ENCODE peak calls at places on chromosomes 11 and 22, in ten cellular contexts. K is brain microvascular endothelial cell, N is kidney, C is cardiac fibroblast, V is adipocyte, H is DND-41, Q is aorta, M is AG04450, J is fibroblast of villous mesenchyme, T is ovary. F is an unnamed sample.

GRCh38 chr22:40324468-40325305 is 21.6 kb upstream of the ADSL start:
- DNase-seq in Q (no peak), M (no peak), T (no peak), C (no peak), N (no peak), K (no peak), J (no peak), H (no peak), V (no peak), F (no peak)

GRCh38 chr11:10858505-10859360 is 880 bp upstream of the ZBED5 start:
- DNase-seq in N (peak), H (peak), Q (peak), C (no peak), K (no peak), J (no peak), M (no peak), V (peak), T (no peak), F (no peak)

GRCh38 chr11:66020618-66021357 is 5.5 kb downstream of the CATSPER1 start:
- DNase-seq in K (peak), H (no peak), J (peak), N (no peak), M (no peak), T (no peak), Q (peak), V (peak), C (peak), F (peak)

GRCh38 chr11:21893468-21893867 is 299.4 kb upstream of the ANO5 start:
- DNase-seq in T (no peak), K (no peak), H (no peak), N (no peak), M (no peak), V (no peak), J (no peak), C (no peak), Q (no peak), F (no peak)

GRCh38 chr11:115206365-115207022 is 297.7 kb downstream of the CADM1 start:
- DNase-seq in H (no peak), M (no peak), N (no peak), T (no peak), V (no peak), Q (no peak), K (no peak), J (no peak), C (no peak), F (no peak)

GRCh38 chr11:9139628-9140357 is 48.4 kb upstream of the SCUBE2 start:
- DNase-seq in C (no peak), V (no peak), T (no peak), M (no peak), H (no peak), N (no peak), K (no peak), J (no peak), Q (no peak), F (peak)

GRCh38 chr22:45159652-45160462 is 3.9 kb upstream of the NUP50 start:
- DNase-seq in H (no peak), K (no peak), C (no peak), V (peak), J (peak), T (no peak), N (no peak), M (no peak), Q (no peak), F (no peak)

GRCh38 chr22:22069450-22070370 is 87.1 kb upstream of the TOP3B start:
- DNase-seq in Q (no peak), K (no peak), N (no peak), T (no peak), V (no peak), M (no peak), C (no peak), H (no peak), J (no peak), F (no peak)

GRCh38 chr11:40306938-40307548 is 1152.4 kb downstream of the LRRC4C start:
- DNase-seq in T (no peak), Q (no peak), M (no peak), N (no peak), V (peak), C (peak), H (no peak), K (peak), J (peak), F (peak)

GRCh38 chr11:86577663-86578636 is 94.5 kb downstream of the ME3 start:
- DNase-seq in M (peak), K (peak), H (no peak), V (peak), Q (peak), C (peak), N (peak), J (peak), T (peak), F (peak)

GRCh38 chr11:43734256-43734655 is 53.7 kb downstream of the HSD17B12 start:
- DNase-seq in M (no peak), H (no peak), J (no peak), K (no peak), N (no peak), C (no peak), V (no peak), Q (no peak), T (no peak), F (no peak)

GRCh38 chr22:19062909-19063308 is 59.3 kb downstream of the DGCR2 start:
- DNase-seq in C (no peak), K (no peak), Q (no peak), T (no peak), V (no peak), M (no peak), N (peak), J (no peak), H (no peak), F (no peak)

GRCh38 chr11:80595011-80595410 is 1154.2 kb upstream of the TENM4 start:
- DNase-seq in H (no peak), J (peak), C (peak), K (peak), N (no peak), V (no peak), M (no peak), Q (no peak), T (no peak), F (peak)

GRCh38 chr11:7020183-7020917 is at the start of the genes NLRP14 and ZNF214:
- DNase-seq in T (peak), C (peak), H (no peak), M (peak), J (peak), V (peak), K (peak), N (peak), Q (peak), F (peak)

GRCh38 chr11:69286358-69287327 is 7.3 kb upstream of the MYEOV start:
- DNase-seq in H (no peak), Q (no peak), C (no peak), J (no peak), V (no peak), N (peak), K (no peak), T (no peak), M (no peak), F (no peak)

GRCh38 chr11:86938900-86939880 is 16.0 kb downstream of the FZD4 start:
- DNase-seq in C (peak), H (no peak), J (peak), N (no peak), K (no peak), Q (no peak), V (peak), M (no peak), T (no peak), F (no peak)

GRCh38 chr11:27187075-27187847 is 146.6 kb downstream of the BBOX1 start:
- DNase-seq in N (no peak), T (no peak), K (no peak), C (no peak), J (no peak), H (no peak), Q (no peak), M (no peak), V (no peak), F (no peak)

GRCh38 chr11:125105921-125106320 is 5.5 kb downstream of the TMEM218 start:
- DNase-seq in H (no peak), V (peak), T (no peak), Q (no peak), K (no peak), J (peak), M (no peak), N (no peak), C (no peak), F (peak)

GRCh38 chr22:40418366-40419201 is 48.2 kb downstream of the SGSM3 start:
- DNase-seq in N (peak), J (peak), K (no peak), V (no peak), M (peak), Q (peak), C (no peak), T (peak), H (peak), F (no peak)

GRCh38 chr11:62545437-62546243 is 966 bp downstream of the AHNAK start:
- DNase-seq in J (peak), H (peak), M (peak), Q (peak), K (peak), T (peak), C (peak), V (peak), N (peak), F (peak)

GRCh38 chr22:39241632-39242388 is 3.0 kb downstream of the PDGFB start:
- DNase-seq in M (no peak), J (no peak), T (no peak), V (no peak), C (no peak), H (no peak), N (no peak), K (no peak), Q (no peak), F (no peak)

GRCh38 chr22:38981005-38981658 is 1.0 kb upstream of the APOBEC3B start:
- DNase-seq in K (no peak), J (no peak), T (peak), V (peak), M (no peak), H (no peak), N (peak), Q (peak), C (peak), F (peak)

GRCh38 chr22:45426387-45426786 is 12.9 kb downstream of the RIBC2 start:
- DNase-seq in H (no peak), N (peak), J (no peak), T (no peak), Q (peak), M (no peak), C (no peak), K (no peak), V (no peak), F (no peak)

GRCh38 chr11:12973529-12974181 is 35.5 kb upstream of the RASSF10 start:
- DNase-seq in T (no peak), H (no peak), K (no peak), J (no peak), V (peak), C (no peak), M (no peak), N (no peak), Q (no peak), F (no peak)

GRCh38 chr22:36417281-36417686 is 29.5 kb upstream of the MYH9 start:
- DNase-seq in C (peak), V (no peak), T (no peak), Q (no peak), M (no peak), H (peak), J (no peak), K (no peak), N (no peak), F (peak)

GRCh38 chr11:133906241-133906640 is 50.5 kb downstream of the IGSF9B start:
- DNase-seq in J (no peak), C (no peak), H (no peak), N (no peak), Q (peak), M (no peak), V (no peak), T (no peak), K (no peak), F (no peak)

GRCh38 chr11:16923987-16924386 is 90.2 kb downstream of the PLEKHA7 start:
- DNase-seq in N (no peak), J (no peak), C (no peak), H (no peak), V (no peak), K (no peak), Q (no peak), T (no peak), M (no peak), F (no peak)

GRCh38 chr22:45230026-45230845 is 10.5 kb downstream of the KIAA0930 start:
- DNase-seq in Q (no peak), M (no peak), C (no peak), N (no peak), K (no peak), J (no peak), T (no peak), H (no peak), V (no peak), F (no peak)

GRCh38 chr11:46680815-46681214 is 19.6 kb downstream of the ARHGAP1 start:
- DNase-seq in J (no peak), K (no peak), Q (no peak), N (peak), H (no peak), V (no peak), T (no peak), C (no peak), M (no peak), F (no peak)

GRCh38 chr11:47912843-47913437 is 64.8 kb upstream of the NUP160 start:
- DNase-seq in N (no peak), K (no peak), Q (no peak), V (peak), T (no peak), H (no peak), J (peak), C (peak), M (no peak), F (no peak)

GRCh38 chr11:118318112-118319030 is 13.8 kb downstream of the CD3E start:
- DNase-seq in T (no peak), Q (no peak), V (no peak), C (no peak), N (no peak), J (no peak), K (no peak), H (no peak), M (no peak), F (no peak)

GRCh38 chr11:59135648-59136461 is 6.8 kb upstream of the FAM111A start:
- DNase-seq in K (peak), N (peak), C (peak), Q (peak), V (peak), M (peak), T (peak), J (peak), H (peak), F (peak)
- H3K4me3 ChIP-seq in K (peak), N (no peak), C (no peak), Q (no peak), V (peak), M (no peak), T (no peak), J (peak), H (no peak), F (peak)

DNA sequence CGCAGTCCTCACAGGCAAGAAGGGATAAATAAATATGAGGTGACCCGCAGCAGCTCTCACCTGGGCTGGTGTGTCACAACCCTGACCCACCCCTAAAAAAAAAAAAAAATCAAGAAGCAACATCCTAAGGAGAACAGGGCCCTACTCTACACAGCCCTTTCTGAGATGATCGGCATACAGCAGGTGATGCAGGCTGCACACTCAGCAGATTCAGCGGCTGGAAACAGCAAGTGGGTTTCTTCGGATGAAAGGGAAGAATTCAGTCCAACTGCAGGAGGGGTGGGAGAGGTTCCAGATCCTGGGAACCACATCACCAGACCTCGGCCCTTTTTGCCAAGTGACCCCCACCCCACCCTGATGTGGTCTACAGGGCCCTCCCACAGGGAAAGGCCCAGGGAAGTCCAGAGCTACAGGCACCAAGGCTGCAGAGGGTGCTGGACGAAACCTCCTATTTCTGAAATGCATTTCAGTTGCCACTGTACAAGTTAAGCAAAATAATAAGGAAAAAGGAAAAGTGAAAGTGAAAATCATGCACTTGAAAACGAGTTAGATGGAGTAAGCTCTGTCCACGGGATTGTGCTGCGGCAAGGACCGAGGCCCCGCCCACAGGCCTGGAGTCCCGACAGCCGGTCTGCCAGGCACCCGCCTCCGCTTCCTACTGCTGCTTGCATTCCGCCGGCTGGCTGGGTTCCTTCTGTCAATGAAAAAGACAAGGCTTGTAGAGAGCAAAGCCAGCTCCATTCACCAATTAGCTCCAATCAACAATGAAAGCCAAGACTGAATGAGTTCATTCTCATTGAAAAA is 15.9 kb upstream of the PHLDA2 start:
- DNase-seq in J (peak), C (peak), K (peak), T (peak), V (peak), H (no peak), Q (peak), M (peak), N (peak), F (peak)
- H3K4me3 ChIP-seq in J (peak), C (peak), K (peak), T (peak), V (peak), H (no peak), Q (no peak), M (peak), N (no peak), F (peak)

GRCh38 chr11:36148701-36149100 is 140.5 kb downstream of the COMMD9 start:
- DNase-seq in N (no peak), T (no peak), J (no peak), Q (no peak), K (no peak), H (no peak), V (no peak), C (no peak), M (no peak), F (no peak)
- H3K4me3 ChIP-seq in N (no peak), T (no peak), J (no peak), Q (no peak), K (no peak), H (no peak), V (no peak), C (no peak), M (no peak), F (no peak)

GRCh38 chr22:28604961-28605360 is 74.7 kb downstream of the TTC28 start:
- DNase-seq in C (peak), V (no peak), Q (no peak), J (no peak), H (no peak), M (no peak), T (no peak), N (no peak), K (no peak), F (no peak)
- H3K4me3 ChIP-seq in C (no peak), V (no peak), Q (no peak), J (no peak), H (no peak), M (no peak), T (no peak), N (no peak), K (no peak), F (no peak)